ENCODE peak calls at places on chromosome 22, in seven cellular contexts. G is transverse colon, J is sigmoid colon, K is prostate gland, Z is GM23338, D is SK-N-SH, M is breast epithelium. C is an unnamed sample.

GRCh38 chr22:27454807-27455450 is 346.6 kb downstream of the MN1 start:
- DNase-seq in G (no peak), J (no peak), K (no peak), Z (peak), D (no peak), M (no peak), C (no peak)

GRCh38 chr22:30268331-30268730 is 1.7 kb upstream of the OSM start:
- DNase-seq in G (no peak), J (no peak), K (no peak), Z (no peak), D (no peak), M (no peak), C (no peak)

GRCh38 chr22:50209893-50210292 is 9.1 kb downstream of the SELENOO start:
- DNase-seq in G (peak), J (peak), K (peak), Z (peak), D (peak), M (no peak), C (peak)

GRCh38 chr22:42307806-42308563 is 37.5 kb upstream of the TCF20 start:
- DNase-seq in G (no peak), J (no peak), K (no peak), Z (no peak), D (peak), M (no peak), C (no peak)

GRCh38 chr22:49621601-49622210 is 206.0 kb downstream of the BRD1 start:
- DNase-seq in G (no peak), J (peak), K (no peak), Z (no peak), D (no peak), M (no peak), C (no peak)

GRCh38 chr22:32684148-32684821 is 117.2 kb upstream of the TIMP3 start:
- DNase-seq in G (no peak), J (no peak), K (no peak), Z (no peak), D (no peak), M (no peak), C (no peak)

GRCh38 chr22:37503850-37504249 is 15.4 kb downstream of the CARD10 start:
- DNase-seq in G (peak), J (no peak), K (no peak), Z (no peak), D (no peak), M (no peak), C (peak)

GRCh38 chr22:29855611-29856181 is 17.6 kb upstream of the ASCC2 start:
- DNase-seq in G (no peak), J (no peak), K (no peak), Z (no peak), D (no peak), M (no peak), C (peak)

GRCh38 chr22:41524809-41525449 is 19.3 kb downstream of the POLR3H start:
- DNase-seq in G (peak), J (no peak), K (no peak), Z (peak), D (no peak), M (no peak), C (no peak)

GRCh38 chr22:43090130-43090789 is 1.1 kb upstream of the TTLL1 start:
- DNase-seq in G (peak), J (peak), K (peak), Z (no peak), D (peak), M (peak), C (no peak)

GRCh38 chr22:22618923-22619322 is 25.5 kb upstream of the GGTLC2 start:
- DNase-seq in G (no peak), J (no peak), K (no peak), Z (no peak), D (no peak), M (no peak), C (no peak)

GRCh38 chr22:32175751-32176644 is 16.9 kb upstream of the C22orf42 start:
- DNase-seq in G (no peak), J (no peak), K (no peak), Z (peak), D (peak), M (no peak), C (peak)

GRCh38 chr22:31083377-31083768 is 2.3 kb downstream of the SMTN start:
- DNase-seq in G (peak), J (no peak), K (no peak), Z (no peak), D (peak), M (no peak), C (no peak)

GRCh38 chr22:38316340-38317236 is 645 bp downstream of the CSNK1E start:
- DNase-seq in G (peak), J (peak), K (peak), Z (peak), D (peak), M (peak), C (peak)

GRCh38 chr22:37420656-37421467 is 6.4 kb downstream of the ELFN2 start:
- DNase-seq in G (no peak), J (no peak), K (no peak), Z (peak), D (no peak), M (no peak), C (no peak)

GRCh38 chr22:32249231-32249630 is 5.9 kb downstream of the SLC5A4 start:
- DNase-seq in G (no peak), J (no peak), K (no peak), Z (no peak), D (no peak), M (no peak), C (no peak)

GRCh38 chr22:27654536-27655445 is 146.8 kb downstream of the MN1 start:
- DNase-seq in G (peak), J (no peak), K (no peak), Z (peak), D (no peak), M (no peak), C (no peak)

GRCh38 chr22:39703890-39704658 is 133.5 kb downstream of the CACNA1I start:
- DNase-seq in G (peak), J (no peak), K (no peak), Z (no peak), D (no peak), M (peak), C (no peak)

GRCh38 chr22:49638001-49638400 is 189.7 kb downstream of the BRD1 start:
- DNase-seq in G (no peak), J (no peak), K (no peak), Z (no peak), D (no peak), M (no peak), C (peak)

GRCh38 chr22:30254307-30254706 is 7.7 kb upstream of the LIF start:
- DNase-seq in G (no peak), J (no peak), K (no peak), Z (no peak), D (no peak), M (no peak), C (no peak)

GRCh38 chr22:32106930-32107329 is 52.2 kb downstream of the C22orf42 start:
- DNase-seq in G (no peak), J (no peak), K (no peak), Z (peak), D (no peak), M (no peak), C (no peak)

GRCh38 chr22:33853200-33854097 is 66.8 kb downstream of the LARGE1 start:
- DNase-seq in G (peak), J (peak), K (peak), Z (peak), D (peak), M (peak), C (peak)

GRCh38 chr22:42150727-42151590 is 20.3 kb upstream of the CYP2D6 start:
- DNase-seq in G (no peak), J (no peak), K (no peak), Z (no peak), D (no peak), M (no peak), C (no peak)

GRCh38 chr22:35149149-35149548 is 83.2 kb downstream of the ISX start:
- DNase-seq in G (no peak), J (no peak), K (no peak), Z (no peak), D (no peak), M (no peak), C (no peak)

GRCh38 chr22:27349456-27349855 is 452.1 kb downstream of the MN1 start:
- DNase-seq in G (no peak), J (no peak), K (no peak), Z (no peak), D (no peak), M (no peak), C (no peak)

DNA sequence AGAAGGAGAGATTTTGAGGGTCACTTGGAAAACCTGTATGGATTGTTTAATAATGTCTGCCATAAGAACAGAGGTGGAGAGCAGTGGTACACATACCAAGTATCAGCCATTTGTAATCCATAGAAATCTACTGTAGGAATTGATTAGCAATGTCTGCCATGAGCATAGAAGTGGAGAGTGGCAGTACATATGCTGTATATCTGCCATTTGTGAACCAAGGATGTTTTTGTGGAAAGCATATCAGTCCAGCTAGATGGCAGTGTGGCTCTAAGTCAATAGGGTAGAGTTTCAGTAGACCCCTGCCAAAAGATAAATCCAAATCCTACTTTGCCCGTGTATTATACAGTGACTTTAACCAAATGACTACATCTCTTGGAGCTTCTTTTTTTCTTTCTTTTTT is 82.9 kb upstream of the SEZ6L start:
- DNase-seq in G (no peak), J (no peak), K (no peak), Z (no peak), D (peak), M (no peak), C (no peak)
- TF ChIP-seq CTCF in G (no peak), J (no peak), K (no peak), Z (peak), D (no peak), M (no peak), C (no peak)

GRCh38 chr22:36322602-36322915 is 65.2 kb downstream of the MYH9 start:
- DNase-seq in G (no peak), J (no peak), K (no peak), Z (no peak), D (no peak), M (no peak), C (no peak)

GRCh38 chr22:36324414-36324813 is 63.4 kb downstream of the MYH9 start:
- DNase-seq in G (no peak), J (no peak), K (no peak), Z (no peak), D (no peak), M (no peak), C (no peak)

GRCh38 chr22:36321797-36322601 is 65.8 kb downstream of the MYH9 start:
- DNase-seq in G (no peak), J (no peak), K (no peak), Z (no peak), D (no peak), M (no peak), C (peak)

GRCh38 chr22:36323855-36324331 is 63.9 kb downstream of the MYH9 start:
- DNase-seq in G (no peak), J (no peak), K (no peak), Z (no peak), D (no peak), M (no peak), C (no peak)

GRCh38 chr22:36323182-36323854 is 64.4 kb downstream of the MYH9 start:
- DNase-seq in G (peak), J (peak), K (peak), Z (no peak), D (no peak), M (peak), C (no peak)
- TF ChIP-seq POLR2AphosphoS5 in G (peak), J (peak), K (peak), Z (no peak), D (no peak), M (peak), C (peak)

GRCh38 chr22:46078241-46079092 is 71.9 kb upstream of the PPARA start:
- DNase-seq in G (peak), J (peak), K (peak), Z (peak), D (peak), M (peak), C (peak)
- TF ChIP-seq CTCF in G (no peak), J (no peak), K (no peak), Z (no peak), D (no peak), M (no peak), C (no peak)

GRCh38 chr22:28802595-28803087 is 2.3 kb upstream of the XBP1 start:
- DNase-seq in G (no peak), J (no peak), K (no peak), Z (no peak), D (no peak), M (no peak), C (no peak)
- TF ChIP-seq POLR2AphosphoS5 in G (no peak), J (no peak), K (no peak), Z (no peak), D (no peak), M (no peak), C (no peak)

DNA sequence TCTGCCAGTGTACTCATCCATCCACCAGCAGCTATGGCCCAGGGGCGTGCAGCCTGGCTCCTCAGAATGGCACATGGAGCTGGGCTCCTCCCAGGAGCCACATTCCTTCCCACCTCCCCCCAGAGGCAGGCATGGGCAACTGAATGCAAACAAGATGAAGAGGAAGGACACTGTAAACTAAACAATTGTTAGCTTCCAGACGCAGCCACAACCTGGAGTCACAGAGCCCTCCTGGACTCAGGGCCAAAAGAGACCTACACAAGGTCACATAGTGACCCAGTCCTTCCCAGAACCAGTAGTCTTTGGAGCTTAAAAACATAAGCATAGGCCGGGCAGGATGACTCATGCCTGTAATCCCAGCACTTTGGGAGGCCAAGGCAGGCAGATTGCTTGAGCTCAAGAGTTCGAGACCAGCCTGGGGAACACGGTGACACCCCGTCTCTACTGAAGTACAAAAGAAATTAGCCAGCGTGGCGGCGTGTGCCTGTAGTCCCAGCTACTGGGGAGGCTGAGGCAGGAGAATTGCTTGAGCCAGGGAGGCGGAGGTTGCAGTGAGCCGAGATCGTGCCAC is 30.7 kb upstream of the CLDN5 start:
- DNase-seq in G (no peak), J (peak), K (no peak), Z (peak), D (peak), M (no peak), C (peak)
- TF ChIP-seq CTCF in G (no peak), J (no peak), K (no peak), Z (peak), D (peak), M (no peak), C (no peak)

GRCh38 chr22:47188337-47189055 is 426.0 kb downstream of the TBC1D22A start:
- DNase-seq in G (peak), J (peak), K (no peak), Z (no peak), D (no peak), M (no peak), C (peak)
- TF ChIP-seq POLR2AphosphoS5 in G (no peak), J (no peak), K (no peak), Z (no peak), D (no peak), M (no peak), C (no peak)

GRCh38 chr22:45253039-45253641 is 12.4 kb upstream of the KIAA0930 start:
- DNase-seq in G (no peak), J (no peak), K (no peak), Z (no peak), D (no peak), M (no peak), C (no peak)
- TF ChIP-seq CTCF in G (no peak), J (no peak), K (no peak), Z (no peak), D (no peak), M (no peak), C (no peak)

C was measured in upper lobe of left lung.